ENCODE peak calls at places on chromosomes 11 and 22, in nine cellular contexts. V is anterior cingulate cortex; J is dorsolateral prefrontal cortex; K is IMR-90; B is activated CD4-positive, CD25-positive, alpha-beta regulatory T cell; M is HEK293T; E is globus pallidus; G is GM23248; S is Right ventricle myocardium superior. P is an unnamed sample.

GRCh38 chr11:19032990-19033389 is 27.5 kb downstream of the MRGPRX2 start:
- DNase-seq in V (no peak), J (no peak), B (no peak), K (no peak), G (no peak), S (no peak), E (no peak), M (no peak), P (no peak)

GRCh38 chr11:117220999-117221774 is 10.7 kb downstream of the PCSK7 start:
- DNase-seq in G (no peak), S (peak), K (no peak), E (peak), J (no peak), M (no peak), B (no peak), V (peak), P (no peak)

GRCh38 chr22:49962751-49963646 is 2.4 kb downstream of the PIM3 start:
- DNase-seq in M (no peak), E (no peak), J (no peak), K (no peak), B (no peak), V (no peak), S (peak), G (no peak), P (no peak)

GRCh38 chr22:41919357-41920224 is 4.7 kb upstream of the SHISA8 start:
- DNase-seq in M (no peak), G (peak), S (peak), K (peak), J (peak), E (no peak), V (no peak), B (no peak), P (no peak)

GRCh38 chr22:20427104-20427944 is 10.3 kb downstream of the SCARF2 start:
- DNase-seq in K (no peak), E (no peak), M (no peak), S (no peak), J (no peak), V (no peak), G (no peak), B (no peak), P (no peak)

GRCh38 chr11:45563801-45564200 is 101.6 kb downstream of the CHST1 start:
- DNase-seq in E (no peak), G (no peak), B (no peak), M (no peak), V (no peak), J (no peak), K (no peak), S (no peak), P (no peak)

GRCh38 chr11:42595856-42596255 is 715.9 kb upstream of the API5 start:
- DNase-seq in K (no peak), M (no peak), B (no peak), S (no peak), V (no peak), G (no peak), J (no peak), E (no peak), P (no peak)

GRCh38 chr11:75790986-75791385 is 22.4 kb downstream of the DGAT2 start:
- DNase-seq in J (no peak), G (peak), B (no peak), V (no peak), S (peak), E (no peak), M (no peak), K (no peak), P (peak)

GRCh38 chr11:107257660-107258059 is 200.0 kb downstream of the CWF19L2 start:
- DNase-seq in K (no peak), V (no peak), G (no peak), E (no peak), S (no peak), J (no peak), B (no peak), M (no peak), P (no peak)

GRCh38 chr11:119975561-119976152 is 162.3 kb downstream of the TRIM29 start:
- DNase-seq in K (no peak), S (peak), B (no peak), E (peak), G (no peak), J (peak), V (peak), M (no peak), P (no peak)

GRCh38 chr11:118243993-118244762 is 8.0 kb downstream of the MPZL3 start:
- DNase-seq in S (no peak), J (no peak), K (no peak), B (no peak), E (no peak), V (no peak), G (no peak), M (no peak), P (no peak)

GRCh38 chr22:23137905-23138520 is 3.8 kb downstream of the RSPH14 start:
- DNase-seq in G (peak), J (no peak), E (no peak), K (no peak), V (no peak), M (no peak), B (no peak), S (peak), P (peak)

GRCh38 chr22:33028191-33028700 is 29.9 kb downstream of the SYN3 start:
- DNase-seq in K (no peak), V (peak), G (no peak), B (no peak), S (no peak), M (no peak), E (no peak), J (no peak), P (no peak)

GRCh38 chr11:29124436-29124835 is 892.4 kb downstream of the KCNA4 start:
- DNase-seq in M (no peak), J (no peak), G (no peak), E (no peak), S (no peak), K (no peak), B (no peak), V (no peak), P (no peak)

P was measured in bronchial epithelial cell.